ENCODE peak calls at places on chromosomes 1 and 21, in four cellular contexts. One of them, this sample, is unnamed.
A peak's percentile ranks its signal among the peaks of the same experiment; 100 is the strongest.

GRCh38 chr1:226602186-226603029 is 53.8 kb downstream of the STUM start:
- DNase-seq in heart right ventricle: peak; percentile 63
- DNase-seq in neural progenitor cell: no peak
- DNase-seq in iPS DF 6.9: no peak
- DNase-seq in this sample: no peak

GRCh38 chr1:8711161-8711560 is 106.3 kb downstream of the RERE start:
- DNase-seq in neural progenitor cell: no peak
- DNase-seq in heart right ventricle: no peak
- DNase-seq in iPS DF 6.9: no peak
- DNase-seq in this sample: no peak

GRCh38 chr1:97271906-97272788 is 550.6 kb downstream of the PTBP2 start:
- DNase-seq in neural progenitor cell: no peak
- DNase-seq in iPS DF 6.9: no peak
- DNase-seq in heart right ventricle: no peak
- DNase-seq in this sample: no peak

GRCh38 chr1:8094481-8095241 is 68.6 kb upstream of the ERRFI1 start:
- DNase-seq in heart right ventricle: no peak
- DNase-seq in iPS DF 6.9: no peak
- DNase-seq in neural progenitor cell: no peak
- DNase-seq in this sample: no peak

GRCh38 chr1:157103283-157103682 is 3.7 kb upstream of the ETV3L start:
- DNase-seq in heart right ventricle: no peak
- DNase-seq in iPS DF 6.9: no peak
- DNase-seq in neural progenitor cell: no peak
- DNase-seq in this sample: no peak

GRCh38 chr21:16353764-16354163 is 624.0 kb downstream of the USP25 start:
- DNase-seq in iPS DF 6.9: no peak
- DNase-seq in neural progenitor cell: no peak
- DNase-seq in heart right ventricle: no peak
- DNase-seq in this sample: no peak

GRCh38 chr1:9009438-9010366 is 16.5 kb downstream of the SLC2A7 start:
- DNase-seq in heart right ventricle: peak; percentile 41
- DNase-seq in iPS DF 6.9: no peak
- DNase-seq in neural progenitor cell: peak; percentile 72
- DNase-seq in this sample: peak; percentile 60

GRCh38 chr1:55244476-55245109 is 29.4 kb upstream of the USP24 start:
- DNase-seq in heart right ventricle: no peak
- DNase-seq in iPS DF 6.9: no peak
- DNase-seq in neural progenitor cell: no peak
- DNase-seq in this sample: no peak

GRCh38 chr1:151009206-151009587 is 948 bp downstream of the PRUNE1 start:
- DNase-seq in iPS DF 6.9: no peak
- DNase-seq in neural progenitor cell: no peak
- DNase-seq in heart right ventricle: no peak
- DNase-seq in this sample: no peak

GRCh38 chr1:175479521-175480342 is 263.7 kb downstream of the TNR start:
- DNase-seq in iPS DF 6.9: no peak
- DNase-seq in heart right ventricle: no peak
- DNase-seq in neural progenitor cell: no peak
- DNase-seq in this sample: no peak

GRCh38 chr1:17351598-17352324 is 20.2 kb upstream of the PADI6 start:
- DNase-seq in heart right ventricle: no peak
- DNase-seq in neural progenitor cell: no peak
- DNase-seq in iPS DF 6.9: no peak
- DNase-seq in this sample: no peak

GRCh38 chr1:6270432-6270831 is 9.5 kb upstream of the GPR153 start:
- DNase-seq in neural progenitor cell: no peak
- DNase-seq in heart right ventricle: no peak
- DNase-seq in iPS DF 6.9: no peak
- DNase-seq in this sample: no peak

GRCh38 chr1:20169932-20170331 is 16.0 kb upstream of the UBXN10 start:
- DNase-seq in heart right ventricle: no peak
- DNase-seq in neural progenitor cell: no peak
- DNase-seq in iPS DF 6.9: no peak
- DNase-seq in this sample: no peak
- H3K27ac ChIP-seq in heart right ventricle: no peak overlapping the region
- H3K27ac ChIP-seq in neural progenitor cell: no peak overlapping the region
- H3K27ac ChIP-seq in iPS DF 6.9: no peak overlapping the region
- H3K27ac ChIP-seq in this sample: no peak overlapping the region

GRCh38 chr1:114668784-114669561 is 876 bp downstream of the DENND2C start:
- DNase-seq in heart right ventricle: no peak
- DNase-seq in iPS DF 6.9: no peak
- DNase-seq in neural progenitor cell: no peak
- DNase-seq in this sample: peak; percentile 9

GRCh38 chr1:114671011-114671938 is 1.4 kb upstream of the DENND2C start:
- DNase-seq in neural progenitor cell: no peak
- DNase-seq in iPS DF 6.9: no peak
- DNase-seq in heart right ventricle: no peak
- DNase-seq in this sample: peak; percentile 29

GRCh38 chr1:114671939-114672275 is 2.1 kb upstream of the DENND2C start:
- DNase-seq in iPS DF 6.9: no peak
- DNase-seq in neural progenitor cell: no peak
- DNase-seq in heart right ventricle: no peak
- DNase-seq in this sample: no peak

GRCh38 chr1:114669562-114670082 is at the start of gene DENND2C:
- DNase-seq in iPS DF 6.9: peak; percentile 33
- DNase-seq in heart right ventricle: no peak
- DNase-seq in neural progenitor cell: peak; percentile 85
- DNase-seq in this sample: no peak

DNA sequence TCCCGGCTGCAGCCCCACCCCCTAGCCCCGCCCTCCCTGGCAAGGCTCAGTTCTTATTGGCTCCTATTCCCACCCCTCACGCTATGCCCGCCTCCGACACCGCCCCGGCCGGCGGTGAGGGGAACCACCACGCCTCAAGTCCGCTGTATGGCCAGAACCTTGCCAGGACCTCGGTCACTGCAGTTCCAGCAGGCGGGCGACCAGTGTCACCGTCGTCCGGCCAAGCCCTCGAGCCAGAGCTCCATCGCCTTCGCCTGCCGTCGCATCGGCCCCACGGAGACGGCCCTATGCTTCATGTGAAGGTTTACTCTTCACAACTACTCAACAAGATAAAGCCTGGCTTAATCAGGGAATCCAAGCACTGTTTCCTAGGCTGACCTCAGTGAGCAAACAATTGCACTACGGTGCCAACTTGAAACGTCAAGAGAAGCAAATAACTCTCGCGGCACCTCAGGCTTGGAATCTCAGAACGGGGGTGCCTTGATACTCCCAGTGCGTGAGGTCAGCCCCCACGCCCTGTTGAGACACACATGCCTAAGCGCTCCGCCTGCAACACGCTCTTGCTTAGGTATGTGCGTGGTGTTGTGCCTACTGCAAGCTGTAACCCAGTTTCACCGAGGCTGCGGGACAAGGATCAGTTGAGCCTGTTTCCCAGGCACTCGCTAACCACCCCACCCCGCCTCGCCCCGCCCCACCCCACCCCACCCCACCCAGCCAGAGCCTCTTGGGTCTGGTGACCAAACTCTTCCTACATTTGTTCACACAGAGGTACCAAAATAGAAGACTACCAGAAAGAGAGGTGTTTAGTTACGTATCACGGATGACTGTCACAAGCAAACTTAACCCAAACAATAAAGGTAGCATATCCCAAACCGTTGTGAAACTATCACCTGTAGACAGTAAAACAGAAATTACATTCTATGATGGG is 498 bp upstream of the DENND2C start:
- DNase-seq in iPS DF 6.9: peak; percentile 73
- DNase-seq in heart right ventricle: peak; percentile 96
- DNase-seq in neural progenitor cell: peak; percentile 96
- DNase-seq in this sample: peak; percentile 95
- H3K27ac ChIP-seq in iPS DF 6.9: no peak overlapping the region
- H3K27ac ChIP-seq in heart right ventricle: peak overlapping the region; percentile 79
- H3K27ac ChIP-seq in neural progenitor cell: no peak overlapping the region
- H3K27ac ChIP-seq in this sample: no peak overlapping the region

DNA sequence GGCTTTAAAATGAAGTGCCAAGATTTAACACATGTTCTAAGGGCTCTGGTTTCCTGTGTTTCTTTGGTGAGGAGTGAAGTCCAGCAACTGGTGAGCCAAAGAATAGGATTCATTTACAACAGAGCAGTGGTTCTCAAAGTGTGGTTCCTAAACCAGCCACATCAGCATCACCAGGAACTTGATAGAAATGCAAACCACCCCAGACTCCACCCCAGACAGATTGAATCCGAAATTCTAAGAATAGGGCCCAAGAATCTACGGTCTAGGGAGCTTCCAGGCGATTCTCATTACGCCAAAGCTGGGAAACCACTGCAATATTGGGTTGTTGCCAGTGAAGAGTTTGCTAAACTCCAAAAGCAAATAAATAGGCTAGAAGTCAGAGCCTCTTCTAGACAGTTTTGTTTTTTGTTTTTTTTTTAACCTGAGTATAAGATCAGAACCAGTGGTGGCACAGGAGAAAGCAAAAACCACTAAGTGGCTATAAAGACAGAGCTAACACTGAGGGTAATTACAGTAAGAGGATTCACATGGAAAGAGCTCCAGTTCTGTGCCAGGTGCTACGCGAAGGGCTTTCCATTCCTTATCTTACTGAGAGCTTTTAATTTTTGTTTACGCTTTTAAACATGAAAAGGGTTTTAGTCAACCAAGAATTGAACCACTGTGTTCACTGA is 42.5 kb upstream of the FMO2 start:
- DNase-seq in iPS DF 6.9: no peak
- DNase-seq in heart right ventricle: no peak
- DNase-seq in neural progenitor cell: peak; percentile 45
- DNase-seq in this sample: no peak
- H3K27ac ChIP-seq in iPS DF 6.9: no peak overlapping the region
- H3K27ac ChIP-seq in heart right ventricle: peak overlapping the region; percentile 86
- H3K27ac ChIP-seq in neural progenitor cell: peak overlapping the region; percentile 55
- H3K27ac ChIP-seq in this sample: no peak overlapping the region

DNA sequence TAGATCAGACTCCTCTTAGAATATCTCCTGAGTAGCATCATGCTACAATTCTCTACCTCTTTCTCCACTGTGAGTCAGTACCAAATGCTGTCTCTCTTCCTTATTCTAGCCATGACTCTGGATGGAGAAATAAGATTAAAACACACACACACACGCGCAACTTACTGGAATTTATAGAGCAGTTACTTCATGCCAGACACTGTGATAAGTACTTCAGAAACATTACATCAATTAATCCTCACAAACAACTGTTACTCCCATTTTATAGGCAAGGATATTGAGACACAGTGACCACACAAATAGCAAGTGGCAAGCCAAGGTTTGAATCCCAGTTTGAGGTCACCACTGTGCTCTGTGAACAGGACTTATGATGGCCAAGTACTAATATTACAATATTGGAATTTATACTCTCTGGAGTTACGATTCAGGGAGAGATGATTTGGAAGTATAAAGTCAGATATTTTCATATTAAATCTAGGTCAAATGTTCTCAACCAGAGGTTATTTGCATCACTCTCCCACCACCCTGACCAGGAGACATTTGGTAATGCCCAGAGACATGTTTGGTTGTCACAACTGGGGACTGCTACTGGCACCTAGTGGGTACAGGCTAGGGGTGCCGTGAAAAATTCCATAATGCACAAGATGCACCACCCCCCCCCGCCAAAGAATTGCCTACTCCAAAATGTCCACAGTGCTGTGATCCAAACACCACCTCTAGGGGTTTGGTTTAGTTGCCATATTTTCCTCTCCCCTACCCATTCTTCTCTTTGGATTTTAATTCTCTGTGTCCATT is 221.6 kb downstream of the LTN1 start:
- DNase-seq in heart right ventricle: no peak
- DNase-seq in neural progenitor cell: no peak
- DNase-seq in iPS DF 6.9: no peak
- DNase-seq in this sample: no peak
- H3K27ac ChIP-seq in heart right ventricle: no peak overlapping the region
- H3K27ac ChIP-seq in neural progenitor cell: no peak overlapping the region
- H3K27ac ChIP-seq in iPS DF 6.9: no peak overlapping the region
- H3K27ac ChIP-seq in this sample: peak overlapping the region; percentile 79

This sample was measured in SK-N-SH.